ENCODE peak calls at places on chromosomes 2 and 18, in four cellular contexts. E is K562, K is HepG2, U is GM12878. A is an unnamed sample. For H3K9me3, the result is how much of the 10 kb centered on the place peaks cover.

GRCh38 chr2:240524963-240525718 is 32.6 kb downstream of the ANKMY1 start:
- DNase-seq in E (no peak), K (no peak), U (no peak), A (no peak)

GRCh38 chr18:79819951-79820351 is 22.2 kb downstream of the KCNG2 start:
- DNase-seq in E (no peak), K (no peak), U (peak), A (no peak)

GRCh38 chr2:109162999-109163398 is 34.0 kb downstream of the SH3RF3 start:
- DNase-seq in K (no peak), E (no peak), U (no peak), A (no peak)

GRCh38 chr2:126894585-126895182 is 4.0 kb upstream of the TEX51 start:
- DNase-seq in K (no peak), U (no peak), E (no peak), A (no peak)

GRCh38 chr2:21820271-21820670 is 696.5 kb downstream of the TDRD15 start:
- DNase-seq in K (no peak), E (no peak), U (no peak), A (no peak)

GRCh38 chr18:38025433-38026038 is 459.9 kb upstream of the CELF4 start:
- DNase-seq in E (no peak), K (no peak), U (no peak), A (no peak)

GRCh38 chr2:237685408-237685807 is 58.0 kb downstream of the LRRFIP1 start:
- DNase-seq in K (peak), U (no peak), E (no peak), A (no peak)

GRCh38 chr18:76932026-76932819 is 109.9 kb downstream of the ZNF236 start:
- DNase-seq in E (no peak), U (no peak), K (no peak), A (no peak)

GRCh38 chr18:73653836-73654235 is 493.8 kb downstream of the FBXO15 start:
- DNase-seq in K (no peak), U (no peak), E (no peak), A (no peak)

GRCh38 chr18:48711651-48712486 is 173.0 kb downstream of the CTIF start:
- DNase-seq in U (no peak), E (peak), K (peak), A (peak)
- TF ChIP-seq BHLHE40 in U (peak), E (peak), K (no peak), A (no peak)

GRCh38 chr2:164515746-164516145 is 105.5 kb downstream of the GRB14 start:
- DNase-seq in U (no peak), E (no peak), K (no peak), A (no peak)
- H3K9me3 ChIP-seq in U (under half), E (under half), K (under half), A (under half)

DNA sequence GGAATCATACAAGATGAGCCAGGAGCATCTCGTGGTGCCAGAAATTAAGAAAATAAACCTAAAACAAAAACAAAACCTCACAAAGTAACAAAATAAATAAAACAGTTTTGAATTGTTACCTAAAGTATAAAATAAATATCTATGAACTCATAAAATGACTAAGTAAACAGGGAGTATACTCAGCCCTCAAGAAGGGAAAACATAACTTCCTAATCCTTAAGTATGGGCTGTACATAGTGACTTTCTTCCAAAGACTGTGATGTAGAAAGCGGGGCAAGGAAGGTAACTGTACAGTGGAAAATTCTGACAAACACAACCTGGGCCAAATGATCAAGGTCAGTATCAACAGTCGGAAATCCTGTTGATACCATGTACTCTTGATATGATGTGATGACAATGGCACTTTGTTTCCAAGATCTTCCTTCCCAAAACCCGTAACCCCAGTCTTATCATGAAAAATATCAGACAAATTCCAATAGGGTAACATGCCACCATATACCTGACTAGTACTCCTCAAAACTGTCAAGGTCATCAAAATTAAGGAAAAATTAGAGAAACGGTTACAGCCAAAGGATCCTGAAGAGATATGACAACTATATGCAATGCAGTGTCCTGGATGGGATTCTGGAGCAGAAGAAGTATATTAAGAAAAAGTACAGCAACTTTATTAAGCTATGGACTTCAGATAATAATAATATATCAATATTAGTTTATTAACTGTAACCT is 76.0 kb upstream of the XIRP2 start:
- DNase-seq in U (no peak), K (no peak), E (no peak), A (no peak)
- TF ChIP-seq HDAC2 in U (no peak), K (no peak), E (no peak), A (no peak)

GRCh38 chr2:18516112-18516511 is 44.3 kb downstream of the RDH14 start:
- DNase-seq in E (no peak), U (no peak), K (no peak), A (no peak)
- TF ChIP-seq BHLHE40 in E (no peak), U (no peak), K (no peak), A (no peak)

GRCh38 chr2:176664478-176664877 is 395.2 kb downstream of the MTX2 start:
- DNase-seq in U (no peak), E (no peak), K (no peak), A (no peak)
- H3K9me3 ChIP-seq in U (under half), E (under half), K (under half), A (under half)

DNA sequence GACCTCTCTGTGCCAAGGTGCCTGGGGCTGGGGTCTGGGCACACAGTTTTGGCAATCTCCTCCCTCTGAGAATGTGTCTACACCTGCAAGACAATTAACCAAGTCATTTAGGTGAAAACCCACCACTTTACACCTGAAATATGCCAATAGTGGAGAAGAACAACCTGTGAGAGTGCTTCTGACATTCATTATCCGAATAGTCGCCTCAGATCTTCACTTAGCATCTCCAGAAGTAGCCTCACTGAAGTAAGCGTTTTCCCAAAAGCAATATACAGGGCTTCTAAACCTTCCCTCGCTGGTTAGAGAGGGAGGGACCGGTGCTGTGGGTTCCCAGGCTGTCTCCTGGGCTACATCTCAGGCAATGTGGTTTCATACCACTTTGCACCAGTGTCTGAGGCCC is 173.5 kb downstream of the DDX1 start:
- DNase-seq in K (no peak), U (no peak), E (no peak), A (no peak)
- TF ChIP-seq HDAC2 in K (no peak), U (no peak), E (no peak), A (no peak)

DNA sequence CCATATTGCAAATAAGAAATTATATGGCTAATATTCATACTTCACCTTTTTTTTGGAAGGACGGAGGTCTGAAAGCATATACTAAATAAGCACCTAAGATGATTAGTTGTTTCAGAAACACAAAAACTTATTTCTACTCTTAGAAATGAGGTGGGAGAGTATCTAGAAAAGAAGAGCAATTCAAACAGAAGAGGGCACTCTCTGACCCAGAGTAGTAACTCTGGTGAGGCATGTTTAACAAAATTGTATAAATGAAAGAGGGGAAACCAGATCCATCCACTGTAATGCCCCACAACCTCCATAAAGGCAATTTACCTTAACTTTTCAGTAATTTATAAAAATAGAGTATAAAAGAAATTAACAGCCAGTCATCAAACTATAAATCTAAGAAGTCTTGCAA is 669.6 kb upstream of the VRK2 start:
- DNase-seq in K (no peak), U (no peak), E (no peak), A (peak)
- TF ChIP-seq BHLHE40 in K (no peak), U (no peak), E (no peak), A (no peak)

GRCh38 chr2:238777369-238778067 is 70.4 kb upstream of the TWIST2 start:
- DNase-seq in U (peak), E (no peak), K (no peak), A (no peak)
- H3K9me3 ChIP-seq in U (under half), E (under half), K (under half), A (under half)

GRCh38 chr2:191844706-191845105 is 2.2 kb downstream of the CAVIN2 start:
- DNase-seq in U (no peak), E (no peak), K (no peak), A (no peak)

GRCh38 chr2:191845248-191845715 is 1.6 kb downstream of the CAVIN2 start:
- DNase-seq in K (peak), E (no peak), U (no peak), A (no peak)

GRCh38 chr2:191847764-191848163 is 876 bp upstream of the CAVIN2 start:
- DNase-seq in E (no peak), U (no peak), K (no peak), A (no peak)

GRCh38 chr2:191846787-191847620 is at the start of gene CAVIN2:
- DNase-seq in U (peak), E (peak), K (peak), A (peak)

GRCh38 chr2:191845876-191846786 is 757 bp downstream of the CAVIN2 start:
- DNase-seq in E (peak), K (peak), U (no peak), A (peak)
- TF ChIP-seq HDAC2 in E (no peak), K (peak), U (no peak), A (no peak)

GRCh38 chr2:71672640-71673401 is 219.5 kb downstream of the DYSF start:
- DNase-seq in U (no peak), E (no peak), K (no peak), A (no peak)

GRCh38 chr2:71672011-71672639 is 218.8 kb downstream of the DYSF start:
- DNase-seq in U (no peak), K (peak), E (no peak), A (no peak)

GRCh38 chr2:71673402-71673795 is 220.0 kb downstream of the DYSF start:
- DNase-seq in U (no peak), K (no peak), E (no peak), A (no peak)

GRCh38 chr2:71674158-71674807 is 220.9 kb downstream of the DYSF start:
- DNase-seq in U (no peak), K (no peak), E (no peak), A (no peak)

DNA sequence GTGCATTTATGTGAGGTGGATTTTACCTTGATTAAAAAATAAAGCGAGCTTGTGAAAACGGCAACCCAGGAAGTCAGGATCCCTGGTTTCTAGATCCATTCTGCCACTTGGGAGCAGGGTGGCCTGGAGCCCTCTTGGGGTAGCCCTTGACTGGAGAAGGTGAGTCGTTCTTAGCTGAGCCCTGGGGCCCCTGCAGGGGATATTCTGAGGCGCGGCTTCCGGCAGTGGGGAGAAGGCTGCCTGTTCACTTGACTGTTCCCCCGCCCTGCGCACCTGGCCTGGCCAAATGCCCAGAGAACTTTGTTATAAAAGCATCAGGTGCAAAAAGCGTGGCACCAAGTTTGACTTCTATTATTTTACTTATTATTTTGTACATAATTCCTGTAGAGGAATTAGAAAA is 221.9 kb downstream of the DYSF start:
- DNase-seq in U (no peak), E (no peak), K (no peak), A (no peak)
- TF ChIP-seq BHLHE40 in U (no peak), E (no peak), K (no peak), A (no peak)

A was measured in A549.